ENCODE peak calls at places on chromosomes 16 and 17, in four cellular contexts. B is mammary epithelial cell, C is neural progenitor cell, F is HCT116. E is an unnamed sample.

GRCh38 chr17:81251943-81252301 is 12.8 kb downstream of the NDUFAF8 start:
- DNase-seq in C (no peak), B (no peak), F (no peak), E (no peak)

GRCh38 chr17:42457107-42457787 is 1.4 kb upstream of the ATP6V0A1 start:
- DNase-seq in B (no peak), C (no peak), F (no peak), E (no peak)

GRCh38 chr17:10021239-10021638 is 116.2 kb upstream of the RCVRN start:
- DNase-seq in C (no peak), F (no peak), B (no peak), E (no peak)

GRCh38 chr16:86934581-86935322 is 356.4 kb downstream of the FOXL1 start:
- DNase-seq in F (no peak), C (no peak), B (no peak), E (no peak)

GRCh38 chr17:72175263-72175662 is 54.4 kb downstream of the SOX9 start:
- DNase-seq in F (no peak), C (no peak), B (no peak), E (no peak)

GRCh38 chr17:31915456-31916100 is 14.1 kb upstream of the UTP6 start:
- DNase-seq in B (no peak), F (no peak), C (no peak), E (no peak)

GRCh38 chr16:2776500-2777139 is 460 bp downstream of the ELOB start:
- DNase-seq in C (peak), B (peak), F (no peak), E (no peak)

GRCh38 chr16:10877472-10877946 is 507 bp downstream of the CIITA start:
- DNase-seq in B (no peak), F (no peak), C (no peak), E (no peak)

GRCh38 chr17:33012522-33013033 is 20.9 kb downstream of the SPACA3 start:
- DNase-seq in F (no peak), B (peak), C (no peak), E (peak)

GRCh38 chr16:80938035-80938927 is 68.4 kb downstream of the CMC2 start:
- DNase-seq in F (peak), B (peak), C (peak), E (peak)

GRCh38 chr16:53433930-53434435 is 288 bp upstream of the RBL2 start:
- DNase-seq in F (peak), C (no peak), B (no peak), E (no peak)

GRCh38 chr17:68800731-68801130 is 154.5 kb downstream of the ABCA8 start:
- DNase-seq in B (no peak), C (no peak), F (no peak), E (no peak)

GRCh38 chr17:41547378-41547841 is 19.3 kb upstream of the KRT19 start:
- DNase-seq in C (peak), F (peak), B (no peak), E (no peak)

GRCh38 chr17:41810659-41811548 is 845 bp downstream of the P3H4 start:
- DNase-seq in C (peak), B (no peak), F (no peak), E (no peak)

GRCh38 chr16:31118223-31119155 is 1.0 kb downstream of the KAT8 start:
- DNase-seq in C (no peak), F (no peak), B (peak), E (peak)

GRCh38 chr16:86298166-86299131 is 211.9 kb upstream of the FOXF1 start:
- DNase-seq in F (no peak), B (no peak), C (peak), E (no peak)

GRCh38 chr16:10078541-10078949 is 103.7 kb downstream of the GRIN2A start:
- DNase-seq in F (no peak), B (no peak), C (peak), E (no peak)

GRCh38 chr16:58503166-58503862 is 3.4 kb downstream of the NDRG4 start:
- DNase-seq in F (no peak), C (no peak), B (no peak), E (no peak)

GRCh38 chr16:31253642-31254045 is 6.1 kb upstream of the ITGAM start:
- DNase-seq in B (no peak), C (no peak), F (no peak), E (no peak)

GRCh38 chr17:82552580-82552979 is 33.0 kb downstream of the FOXK2 start:
- DNase-seq in B (no peak), F (no peak), C (no peak), E (no peak)

GRCh38 chr17:82548681-82549303 is 29.3 kb downstream of the FOXK2 start:
- DNase-seq in C (no peak), B (no peak), F (no peak), E (no peak)

GRCh38 chr17:82553210-82553930 is 33.8 kb downstream of the FOXK2 start:
- DNase-seq in B (no peak), C (no peak), F (no peak), E (no peak)

GRCh38 chr17:82547981-82548380 is 28.4 kb downstream of the FOXK2 start:
- DNase-seq in F (no peak), C (no peak), B (no peak), E (no peak)

DNA sequence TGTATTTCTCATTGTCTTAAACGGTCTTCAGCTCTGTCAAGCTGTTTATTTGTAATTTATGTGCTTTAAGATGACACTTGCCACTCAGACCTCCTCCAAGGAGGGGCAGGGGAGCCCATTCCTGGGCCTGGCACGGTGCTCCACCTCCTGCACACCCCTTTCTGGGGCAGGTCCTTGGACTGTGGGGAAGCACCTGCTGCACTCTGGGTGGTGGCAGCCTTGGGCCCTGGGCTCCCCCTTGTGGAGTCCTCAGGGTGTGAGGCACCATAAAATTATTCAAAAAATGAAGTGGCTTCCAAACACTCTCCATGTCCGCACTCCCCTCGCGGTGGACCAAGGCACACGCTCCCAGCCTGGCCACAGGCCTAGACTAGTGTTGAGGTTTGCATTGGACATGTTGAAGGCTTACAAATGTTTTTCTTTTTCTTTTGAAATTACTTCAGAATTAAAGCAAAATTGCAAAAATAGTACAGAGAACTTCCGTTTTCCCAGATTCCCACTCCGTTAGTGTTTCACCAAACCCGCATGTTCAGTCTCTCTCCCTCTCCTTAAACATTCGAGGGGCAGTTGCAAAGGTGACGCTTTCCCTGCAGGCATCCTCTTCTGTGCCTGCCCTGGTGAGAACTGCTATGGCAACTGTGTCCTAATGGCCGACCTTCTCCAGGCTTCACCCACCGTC is 32.4 kb downstream of the FOXK2 start:
- DNase-seq in C (peak), B (peak), F (peak), E (no peak)
- H3K4me2 ChIP-seq in C (no peak), B (no peak), F (peak), E (peak)

GRCh38 chr16:47885489-47885888 is 270.3 kb downstream of the ABCC12 start:
- DNase-seq in B (no peak), F (no peak), C (no peak), E (no peak)

GRCh38 chr16:47888734-47889133 is 267.1 kb downstream of the ABCC12 start:
- DNase-seq in B (no peak), F (no peak), C (no peak), E (no peak)

GRCh38 chr16:47886631-47887415 is 269.0 kb downstream of the ABCC12 start:
- DNase-seq in C (peak), B (no peak), F (no peak), E (no peak)

GRCh38 chr16:47887496-47887895 is 268.3 kb downstream of the ABCC12 start:
- DNase-seq in C (peak), B (peak), F (no peak), E (peak)

DNA sequence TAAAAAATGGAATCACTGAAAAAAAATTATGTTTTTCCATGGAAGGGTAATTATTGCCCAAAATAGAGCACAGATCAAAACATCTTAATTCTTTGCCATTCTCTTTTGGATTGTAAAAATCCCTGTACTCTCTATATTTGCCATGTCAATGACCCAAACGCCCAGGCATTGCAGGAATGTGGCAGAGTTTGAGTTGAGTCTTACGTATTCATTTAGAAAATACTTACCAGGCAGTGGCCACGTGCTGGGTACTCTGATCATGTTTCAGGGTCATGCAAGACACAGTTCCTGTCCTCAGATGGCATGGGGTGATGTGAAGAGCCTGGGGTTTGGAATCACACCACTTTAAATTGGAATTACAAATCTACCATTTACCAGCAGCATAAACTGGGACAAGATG is 267.7 kb downstream of the ABCC12 start:
- DNase-seq in F (no peak), B (peak), C (peak), E (no peak)
- H3K4me2 ChIP-seq in F (no peak), B (peak), C (peak), E (peak)

GRCh38 chr17:50710650-50711049 is 2.9 kb upstream of the ANKRD40 start:
- DNase-seq in F (no peak), B (no peak), C (no peak), E (no peak)
- H3K4me2 ChIP-seq in F (no peak), B (no peak), C (no peak), E (no peak)

GRCh38 chr16:66509576-66509975 is 40.3 kb downstream of the TK2 start:
- DNase-seq in C (no peak), B (no peak), F (no peak), E (no peak)
- H3K4me2 ChIP-seq in C (no peak), B (no peak), F (no peak), E (no peak)

GRCh38 chr17:17922198-17922901 is 49.9 kb downstream of the TOM1L2 start:
- DNase-seq in C (no peak), F (no peak), B (no peak), E (no peak)

GRCh38 chr17:17919169-17920107 is 52.8 kb downstream of the TOM1L2 start:
- DNase-seq in B (peak), F (peak), C (peak), E (no peak)

GRCh38 chr17:17924131-17924856 is 47.9 kb downstream of the TOM1L2 start:
- DNase-seq in F (no peak), C (no peak), B (no peak), E (no peak)

GRCh38 chr17:17924857-17925250 is 47.3 kb downstream of the TOM1L2 start:
- DNase-seq in C (no peak), F (no peak), B (no peak), E (no peak)

DNA sequence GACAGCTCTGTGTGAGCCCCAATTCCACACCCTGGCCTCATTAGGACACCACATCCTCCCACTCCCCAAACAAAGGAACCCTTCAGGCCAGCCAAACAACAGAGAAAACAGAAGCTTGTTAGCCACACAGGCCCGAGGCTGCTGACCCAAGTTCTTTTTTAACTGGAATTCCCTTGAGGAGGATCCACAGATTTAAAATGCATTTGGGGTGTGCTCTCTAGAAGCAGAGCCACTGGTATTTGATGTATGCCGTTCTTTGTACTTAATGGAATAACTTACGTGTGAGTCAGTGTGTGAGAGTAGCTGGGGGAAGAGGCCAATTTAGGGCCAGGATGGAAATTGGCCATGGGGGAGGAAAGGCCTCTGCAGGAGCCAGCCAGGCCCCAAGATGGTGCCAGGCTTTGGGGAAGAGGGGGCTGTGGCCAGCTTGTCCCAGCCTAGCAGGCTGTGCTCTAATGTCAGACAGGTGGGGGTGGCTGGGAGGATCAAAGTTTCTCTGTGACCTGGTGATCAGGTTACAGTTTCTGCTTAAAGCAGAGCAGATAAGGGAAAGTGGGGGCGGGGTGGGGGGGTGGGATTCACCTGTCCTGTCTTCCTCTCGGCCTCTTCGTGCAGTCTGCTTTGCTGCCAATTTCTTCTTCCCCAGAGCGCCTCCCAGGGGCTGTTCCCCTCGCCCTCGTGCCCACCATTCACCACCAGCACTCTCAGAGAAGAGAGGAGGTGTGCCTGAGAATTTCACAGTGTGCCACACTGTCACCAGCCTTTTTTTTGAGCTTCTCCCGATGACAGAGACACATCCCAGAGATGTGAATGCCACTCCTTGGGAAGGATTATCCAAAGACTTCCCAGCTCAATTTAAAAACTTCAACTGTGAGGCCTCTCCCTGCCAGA is 50.8 kb downstream of the TOM1L2 start:
- DNase-seq in F (peak), B (peak), C (peak), E (peak)
- H3K4me2 ChIP-seq in F (peak), B (peak), C (peak), E (peak)

DNA sequence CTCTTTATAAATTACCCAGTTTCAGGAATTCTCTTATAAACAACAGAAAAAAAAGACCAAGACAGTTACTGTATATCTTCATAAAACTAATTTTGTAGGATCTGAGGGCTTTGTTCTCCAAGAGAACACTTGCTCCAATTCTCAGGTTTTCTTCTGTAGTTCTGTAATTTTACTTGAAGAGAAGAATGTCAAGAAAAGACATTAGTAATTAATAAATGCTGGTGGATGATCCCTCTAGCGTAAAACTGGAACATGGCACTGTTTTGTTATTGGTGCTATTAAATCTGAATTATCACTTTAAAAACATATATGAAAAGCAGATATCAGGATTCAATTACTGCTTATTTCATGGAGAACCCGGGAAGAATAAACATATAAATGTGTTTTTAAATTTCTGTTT is 36.5 kb upstream of the CPHXL start:
- DNase-seq in C (no peak), B (no peak), F (no peak), E (no peak)
- H3K4me2 ChIP-seq in C (no peak), B (no peak), F (no peak), E (no peak)

GRCh38 chr17:77304051-77304745 is 163.4 kb downstream of the SEC14L1 start:
- DNase-seq in C (no peak), B (no peak), F (no peak), E (no peak)

GRCh38 chr17:77306790-77307478 is 166.2 kb downstream of the SEC14L1 start:
- DNase-seq in B (no peak), F (no peak), C (no peak), E (no peak)

GRCh38 chr17:77307479-77308198 is 166.9 kb downstream of the SEC14L1 start:
- DNase-seq in B (no peak), F (no peak), C (no peak), E (no peak)

GRCh38 chr17:77304746-77305473 is 164.1 kb downstream of the SEC14L1 start:
- DNase-seq in B (no peak), F (no peak), C (no peak), E (no peak)

DNA sequence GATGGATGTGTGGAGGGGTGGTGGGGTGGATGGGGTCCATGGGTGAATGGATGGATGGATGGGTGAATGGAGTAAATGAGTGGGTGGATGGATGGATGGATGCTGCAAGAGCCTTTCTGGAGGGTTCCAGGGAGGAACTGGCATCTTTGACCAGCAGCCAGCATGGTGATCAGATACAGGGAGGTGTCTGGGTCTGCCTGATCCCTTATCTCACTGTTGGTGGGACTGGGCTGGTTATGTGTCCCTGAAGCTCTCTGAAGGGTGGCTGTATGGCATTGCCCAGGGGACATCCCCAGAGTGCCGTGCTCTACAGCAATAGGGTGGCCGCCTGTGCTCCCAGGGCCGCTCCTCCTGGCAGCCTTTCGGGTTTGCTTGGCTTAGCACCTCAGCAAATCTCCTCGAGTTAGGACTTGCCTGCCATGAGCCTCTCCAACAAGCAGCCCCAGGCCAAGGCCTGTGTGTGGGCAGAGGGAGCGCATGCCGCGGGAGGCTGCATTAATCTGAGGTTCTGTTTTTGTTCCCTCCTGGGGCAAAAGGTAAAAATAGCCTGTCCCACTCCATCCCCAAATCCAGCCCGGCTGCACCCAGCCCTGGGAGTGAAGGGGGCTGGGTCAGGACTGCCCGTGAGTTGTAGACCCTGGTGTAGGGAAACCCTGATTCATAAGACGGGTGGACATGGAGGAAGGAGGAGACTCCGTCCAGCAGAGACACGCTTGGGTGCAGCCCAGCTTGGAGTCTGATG is 165.4 kb downstream of the SEC14L1 start:
- DNase-seq in B (peak), C (no peak), F (no peak), E (no peak)
- H3K4me2 ChIP-seq in B (peak), C (no peak), F (peak), E (peak)

GRCh38 chr17:62822080-62822904 is 14.2 kb upstream of the MARCHF10 start:
- DNase-seq in F (no peak), B (no peak), C (no peak), E (no peak)
- H3K4me2 ChIP-seq in F (no peak), B (no peak), C (no peak), E (peak)

GRCh38 chr17:27891841-27892240 is 1.3 kb downstream of the LYRM9 start:
- DNase-seq in B (no peak), F (no peak), C (no peak), E (no peak)

GRCh38 chr17:27892542-27892865 is 661 bp downstream of the LYRM9 start:
- DNase-seq in C (no peak), F (no peak), B (no peak), E (no peak)

GRCh38 chr17:27888072-27888471 is 5.1 kb downstream of the LYRM9 start:
- DNase-seq in F (no peak), C (no peak), B (no peak), E (no peak)

GRCh38 chr17:27889711-27890251 is 3.4 kb downstream of the LYRM9 start:
- DNase-seq in C (no peak), B (no peak), F (no peak), E (no peak)

GRCh38 chr17:27888945-27889344 is 4.2 kb downstream of the LYRM9 start:
- DNase-seq in F (no peak), C (peak), B (no peak), E (no peak)
- H3K4me2 ChIP-seq in F (peak), C (peak), B (no peak), E (no peak)

GRCh38 chr17:1227365-1227764 is 42.9 kb upstream of the BHLHA9 start:
- DNase-seq in B (no peak), C (no peak), F (no peak), E (no peak)
- H3K4me2 ChIP-seq in B (no peak), C (no peak), F (no peak), E (no peak)

E was measured in keratinocyte.